ENCODE peak calls at places on chromosome 19, in six cellular contexts. F is A549, B is GM12878, T is IMR-90, U is HepG2, Q is K562. I is an unnamed sample.

GRCh38 chr19:47398707-47399106 is 20.6 kb downstream of the MEIS3 start:
- DNase-seq in B (no peak), U (no peak), T (no peak), Q (no peak), F (no peak), I (no peak)

GRCh38 chr19:1104452-1105216 is 840 bp downstream of the GPX4 start:
- DNase-seq in F (no peak), T (peak; percentile 69), U (peak; percentile 72), B (no peak), Q (peak; percentile 90), I (peak; percentile 65)

GRCh38 chr19:18646535-18647370 is 9.9 kb downstream of the KLHL26 start:
- DNase-seq in B (no peak), T (no peak), F (no peak), U (no peak), Q (peak; percentile 35), I (no peak)

GRCh38 chr19:29671393-29672076 is 6.3 kb downstream of the PLEKHF1 start:
- DNase-seq in F (no peak), U (peak; percentile 76), B (peak; percentile 88), T (no peak), Q (peak; percentile 81), I (no peak)

GRCh38 chr19:14555918-14556661 is 15.8 kb downstream of the NDUFB7 start:
- DNase-seq in T (peak; percentile 34), Q (no peak), U (no peak), F (no peak), B (no peak), I (no peak)

GRCh38 chr19:56348289-56348877 is 33.7 kb upstream of the ZSCAN5A start:
- DNase-seq in F (no peak), U (no peak), Q (peak; percentile 68), T (no peak), B (no peak), I (no peak)

GRCh38 chr19:17848598-17849292 is 963 bp upstream of the JAK3 start:
- DNase-seq in U (no peak), T (no peak), Q (no peak), B (no peak), F (no peak), I (no peak)

GRCh38 chr19:35000338-35000646 is 169 bp downstream of the GRAMD1A start:
- DNase-seq in F (no peak), B (no peak), U (no peak), Q (no peak), T (no peak), I (no peak)

GRCh38 chr19:18418034-18418724 is 1.0 kb upstream of the SSBP4 start:
- DNase-seq in U (no peak), B (no peak), F (no peak), T (no peak), Q (peak; percentile 74), I (no peak)

GRCh38 chr19:38639679-38640078 is 7.8 kb upstream of the ACTN4 start:
- DNase-seq in F (no peak), Q (no peak), U (no peak), B (no peak), T (no peak), I (no peak)

GRCh38 chr19:58476498-58477015 is 405 bp downstream of the ZNF446 start:
- DNase-seq in U (peak; percentile 25), F (no peak), T (no peak), Q (peak; percentile 64), B (no peak), I (no peak)

GRCh38 chr19:47020992-47021496 is 1.4 kb downstream of the NPAS1 start:
- DNase-seq in B (no peak), Q (peak; percentile 37), F (no peak), T (no peak), U (no peak), I (no peak)

GRCh38 chr19:49718511-49718910 is 27.6 kb downstream of the CPT1C start:
- DNase-seq in B (no peak), Q (no peak), U (no peak), F (no peak), T (peak; percentile 35), I (no peak)

GRCh38 chr19:38142176-38143035 is 81.6 kb downstream of the DPF1 start:
- DNase-seq in F (peak; percentile 98), B (no peak), Q (peak; percentile 84), U (peak; percentile 33), T (peak; percentile 28), I (peak; percentile 74)

GRCh38 chr19:49894011-49894664 is 2.5 kb downstream of the IL4I1 start:
- DNase-seq in B (no peak), F (no peak), Q (no peak), U (no peak), T (no peak), I (no peak)

GRCh38 chr19:47414469-47414868 is 4.9 kb downstream of the MEIS3 start:
- DNase-seq in F (no peak), B (no peak), T (no peak), U (peak; percentile 57), Q (peak; percentile 70), I (peak; percentile 49)

GRCh38 chr19:54188224-54188871 is 1.0 kb downstream of the MBOAT7 start:
- DNase-seq in B (no peak), Q (peak; percentile 91), F (no peak), T (peak; percentile 61), U (no peak), I (no peak)

GRCh38 chr19:1312732-1313694 is 27.3 kb downstream of the EFNA2 start:
- DNase-seq in B (no peak), F (peak; percentile 88), Q (no peak), U (no peak), T (peak; percentile 58), I (no peak)

GRCh38 chr19:8478605-8479004 is 23.8 kb downstream of the PRAM1 start:
- DNase-seq in T (no peak), B (no peak), F (no peak), U (no peak), Q (no peak), I (no peak)

GRCh38 chr19:38388310-38389100 is at the start of gene SPRED3:
- DNase-seq in B (no peak), U (no peak), Q (peak; percentile 25), F (peak; percentile 79), T (peak; percentile 66), I (peak; percentile 48)

GRCh38 chr19:2977686-2978466 is 512 bp downstream of the TLE6 start:
- DNase-seq in B (no peak), Q (peak; percentile 88), T (no peak), U (no peak), F (no peak), I (no peak)

GRCh38 chr19:39810424-39810823 is 23.5 kb downstream of the DYRK1B start:
- DNase-seq in B (no peak), Q (no peak), T (no peak), F (no peak), U (no peak), I (no peak)

GRCh38 chr19:33812388-33813330 is 16.0 kb downstream of the KCTD15 start:
- DNase-seq in T (no peak), F (no peak), U (no peak), B (no peak), Q (no peak), I (no peak)

GRCh38 chr19:1907563-1908363 is 2.6 kb downstream of the ADAT3 start:
- DNase-seq in B (no peak), F (no peak), Q (peak; percentile 56), T (no peak), U (peak; percentile 55), I (no peak)

GRCh38 chr19:12796146-12797071 is 5.1 kb downstream of the JUNB start:
- DNase-seq in U (peak; percentile 68), F (no peak), T (peak; percentile 81), Q (peak; percentile 93), B (no peak), I (peak; percentile 63)
- TF ChIP-seq BHLHE40 in U (no peak), F (no peak), T (no peak), Q (peak; percentile 17), B (peak; percentile 52), I (no peak)

GRCh38 chr19:42473686-42474085 is 30.9 kb upstream of the CXCL17 start:
- DNase-seq in F (no peak), B (no peak), U (no peak), Q (no peak), T (no peak), I (no peak)

GRCh38 chr19:42469311-42470239 is 26.8 kb upstream of the CXCL17 start:
- DNase-seq in U (peak; percentile 50), Q (no peak), B (no peak), T (no peak), F (no peak), I (no peak)

GRCh38 chr19:42472402-42473147 is 29.8 kb upstream of the CXCL17 start:
- DNase-seq in U (no peak), B (no peak), Q (no peak), T (no peak), F (no peak), I (no peak)

GRCh38 chr19:42474743-42475142 is 32.0 kb upstream of the CXCL17 start:
- DNase-seq in T (no peak), Q (no peak), F (no peak), B (no peak), U (no peak), I (no peak)

GRCh38 chr19:42471554-42472249 is 29.0 kb upstream of the CXCL17 start:
- DNase-seq in F (no peak), Q (no peak), U (no peak), T (peak; percentile 5), B (no peak), I (no peak)
- TF ChIP-seq BHLHE40 in F (no peak), Q (no peak), U (no peak), T (no peak), B (no peak), I (no peak)

GRCh38 chr19:16133818-16134217 is 9.7 kb upstream of the HSH2D start:
- DNase-seq in F (no peak), Q (no peak), B (no peak), T (no peak), U (no peak), I (no peak)

GRCh38 chr19:16131648-16132047 is 11.8 kb upstream of the HSH2D start:
- DNase-seq in B (no peak), Q (no peak), T (no peak), U (no peak), F (no peak), I (no peak)

GRCh38 chr19:16136185-16137067 is 7.1 kb upstream of the HSH2D start:
- DNase-seq in F (no peak), B (no peak), T (no peak), U (no peak), Q (no peak), I (no peak)

GRCh38 chr19:16134510-16134909 is 9.0 kb upstream of the HSH2D start:
- DNase-seq in Q (no peak), B (peak; percentile 72), F (no peak), U (no peak), T (no peak), I (no peak)

DNA sequence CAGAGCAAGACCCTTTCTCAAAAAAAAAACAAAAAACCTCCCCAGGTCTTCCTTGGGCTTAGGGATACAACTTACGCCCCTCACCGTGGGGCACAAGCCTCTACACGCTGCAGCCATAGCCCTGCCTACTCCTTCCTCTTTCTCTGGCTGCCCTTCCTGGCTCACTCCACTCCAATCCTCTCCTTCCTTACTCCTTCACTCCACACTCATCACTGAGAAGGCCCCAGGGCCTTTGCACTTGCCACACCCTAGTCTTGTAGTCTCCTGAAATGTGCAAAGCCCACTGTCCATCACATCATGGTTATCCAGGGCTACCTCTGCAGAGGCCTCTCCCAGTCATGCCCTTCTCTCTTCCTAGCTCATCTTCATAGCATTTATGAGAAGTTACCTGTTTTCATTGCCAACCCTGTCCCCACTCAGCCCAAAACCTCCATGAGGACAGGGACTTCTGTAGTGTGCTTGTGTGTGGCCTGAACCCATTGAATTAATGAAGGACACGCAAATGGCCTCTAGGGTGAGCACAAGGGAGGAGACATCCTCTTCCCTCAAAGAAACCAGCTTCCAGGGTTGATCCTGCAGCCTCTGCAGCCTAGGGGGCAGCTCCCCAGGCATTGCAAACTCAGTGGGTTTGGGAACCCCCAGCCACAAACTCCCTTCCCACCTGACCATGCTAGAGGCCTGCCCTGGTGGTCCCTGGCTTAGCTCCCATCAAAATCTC is 7.9 kb upstream of the HSH2D start:
- DNase-seq in F (no peak), Q (no peak), B (no peak), T (no peak), U (no peak), I (no peak)
- TF ChIP-seq BHLHE40 in F (no peak), Q (no peak), B (no peak), T (no peak), U (no peak), I (no peak)

GRCh38 chr19:16293133-16294085 is 31.2 kb upstream of the KLF2 start:
- DNase-seq in B (no peak), Q (peak; percentile 66), U (no peak), T (peak; percentile 99), F (peak; percentile 71), I (no peak)
- TF ChIP-seq BHLHE40 in B (no peak), Q (no peak), U (no peak), T (peak; percentile 41), F (no peak), I (no peak)

I was measured in HEK293T.